ENCODE peak calls at places on chromosomes 7 and 10, in nine cellular contexts. J is heart left ventricle, U is NB4, W is cardiac fibroblast, T is upper lobe of right lung, H is testis, S is endodermal cell, C is mesothelial cell of epicardium, X is foreskin fibroblast. Z is an unnamed sample.

GRCh38 chr7:84073476-84073875 is 121.1 kb downstream of the SEMA3A start:
- DNase-seq in J (no peak), U (no peak), W (peak), T (no peak), H (no peak), S (no peak), C (no peak), X (peak), Z (no peak)

GRCh38 chr10:23448802-23449570 is 10.1 kb downstream of the OTUD1 start:
- DNase-seq in J (no peak), U (peak), W (peak), T (no peak), H (no peak), S (no peak), C (no peak), X (no peak), Z (no peak)

GRCh38 chr10:52221937-52222336 is 92.1 kb upstream of the DKK1 start:
- DNase-seq in J (no peak), U (no peak), W (no peak), T (no peak), H (no peak), S (no peak), C (no peak), X (no peak), Z (no peak)

GRCh38 chr7:135414850-135415439 is 95.0 kb downstream of the CNOT4 start:
- DNase-seq in J (peak), U (peak), W (peak), T (no peak), H (peak), S (peak), C (no peak), X (peak), Z (peak)

GRCh38 chr10:8049151-8049873 is 5.2 kb upstream of the GATA3 start:
- DNase-seq in J (no peak), U (no peak), W (no peak), T (no peak), H (no peak), S (peak), C (no peak), X (no peak), Z (peak)

GRCh38 chr10:84205049-84205852 is 10.9 kb downstream of the CDHR1 start:
- DNase-seq in J (peak), U (peak), W (peak), T (no peak), H (peak), S (peak), C (no peak), X (peak), Z (peak)

GRCh38 chr10:6840093-6840763 is 260.2 kb upstream of the PRKCQ start:
- DNase-seq in J (peak), U (peak), W (peak), T (no peak), H (no peak), S (no peak), C (no peak), X (peak), Z (no peak)

GRCh38 chr7:99380032-99380822 is 5.7 kb downstream of the ARPC1B start:
- DNase-seq in J (peak), U (peak), W (peak), T (no peak), H (peak), S (no peak), C (no peak), X (peak), Z (no peak)

GRCh38 chr7:78764571-78764970 is 688.9 kb downstream of the MAGI2 start:
- DNase-seq in J (no peak), U (no peak), W (no peak), T (no peak), H (no peak), S (no peak), C (no peak), X (no peak), Z (no peak)

GRCh38 chr10:128062331-128062730 is 63.9 kb downstream of the MKI67 start:
- DNase-seq in J (no peak), U (peak), W (no peak), T (peak), H (no peak), S (peak), C (no peak), X (no peak), Z (peak)

GRCh38 chr7:115476666-115477065 is 553.9 kb downstream of the TFEC start:
- DNase-seq in J (no peak), U (no peak), W (no peak), T (no peak), H (peak), S (peak), C (no peak), X (peak), Z (peak)

GRCh38 chr10:21010615-21011014 is 113.5 kb upstream of the NEBL start:
- DNase-seq in J (no peak), U (no peak), W (no peak), T (no peak), H (no peak), S (no peak), C (no peak), X (no peak), Z (no peak)

GRCh38 chr7:29228289-29229011 is 33.9 kb downstream of the CHN2 start:
- DNase-seq in J (no peak), U (no peak), W (no peak), T (no peak), H (no peak), S (no peak), C (no peak), X (no peak), Z (no peak)

GRCh38 chr7:93938293-93938692 is 16.8 kb downstream of the GNG11 start:
- DNase-seq in J (no peak), U (no peak), W (no peak), T (no peak), H (no peak), S (no peak), C (no peak), X (no peak), Z (no peak)

GRCh38 chr7:74656421-74656910 is 1.1 kb upstream of the GTF2I start:
- DNase-seq in J (peak), U (peak), W (peak), T (peak), H (peak), S (peak), C (peak), X (peak), Z (peak)

GRCh38 chr10:3658766-3659165 is 126.2 kb downstream of the KLF6 start:
- DNase-seq in J (no peak), U (no peak), W (no peak), T (no peak), H (no peak), S (no peak), C (no peak), X (no peak), Z (no peak)

GRCh38 chr7:5422324-5423271 is 1.0 kb downstream of the TNRC18 start:
- DNase-seq in J (peak), U (peak), W (peak), T (peak), H (peak), S (peak), C (no peak), X (peak), Z (peak)

GRCh38 chr7:20199015-20199737 is 18.0 kb downstream of the MACC1 start:
- DNase-seq in J (peak), U (peak), W (peak), T (peak), H (peak), S (no peak), C (no peak), X (peak), Z (no peak)

GRCh38 chr10:23293145-23293724 is 51.4 kb downstream of the C10orf67 start:
- DNase-seq in J (no peak), U (peak), W (peak), T (no peak), H (peak), S (peak), C (no peak), X (peak), Z (peak)

GRCh38 chr10:95474228-95475002 is 86.8 kb downstream of the SORBS1 start:
- DNase-seq in J (peak), U (no peak), W (peak), T (no peak), H (peak), S (no peak), C (no peak), X (peak), Z (no peak)

GRCh38 chr7:71843677-71844076 is 568.5 kb downstream of the CALN1 start:
- DNase-seq in J (no peak), U (peak), W (no peak), T (no peak), H (no peak), S (no peak), C (no peak), X (no peak), Z (no peak)

GRCh38 chr7:39566056-39566921 is at the start of gene YAE1:
- DNase-seq in J (peak), U (peak), W (peak), T (peak), H (peak), S (peak), C (peak), X (peak), Z (peak)

GRCh38 chr10:112792487-112793196 is 157.4 kb upstream of the TCF7L2 start:
- DNase-seq in J (peak), U (no peak), W (peak), T (no peak), H (peak), S (no peak), C (no peak), X (peak), Z (no peak)

GRCh38 chr7:44979481-44980392 is 922 bp upstream of the MYO1G start:
- DNase-seq in J (no peak), U (peak), W (no peak), T (no peak), H (no peak), S (peak), C (no peak), X (peak), Z (no peak)

GRCh38 chr7:22444181-22444966 is 55.6 kb downstream of the STEAP1B start:
- DNase-seq in J (peak), U (no peak), W (peak), T (no peak), H (peak), S (no peak), C (no peak), X (peak), Z (no peak)

GRCh38 chr10:129971381-129972144 is 7.5 kb upstream of the EBF3 start:
- DNase-seq in J (peak), U (peak), W (peak), T (peak), H (no peak), S (peak), C (no peak), X (peak), Z (peak)

GRCh38 chr10:86668297-86669165 is at the start of gene LDB3:
- DNase-seq in J (peak), U (peak), W (peak), T (no peak), H (no peak), S (no peak), C (no peak), X (peak), Z (peak)

GRCh38 chr7:139886206-139886605 is 57.1 kb downstream of the TBXAS1 start:
- DNase-seq in J (no peak), U (peak), W (no peak), T (no peak), H (no peak), S (no peak), C (no peak), X (no peak), Z (no peak)

GRCh38 chr10:29386347-29386999 is 97.6 kb downstream of the LYZL1 start:
- DNase-seq in J (no peak), U (peak), W (peak), T (no peak), H (no peak), S (peak), C (no peak), X (peak), Z (peak)

GRCh38 chr10:29998142-29998808 is 61.1 kb downstream of the JCAD start:
- DNase-seq in J (peak), U (peak), W (peak), T (peak), H (peak), S (peak), C (peak), X (peak), Z (peak)

GRCh38 chr7:47622946-47623640 is 41.2 kb upstream of the TNS3 start:
- DNase-seq in J (peak), U (no peak), W (peak), T (no peak), H (peak), S (no peak), C (no peak), X (peak), Z (no peak)

GRCh38 chr10:103884681-103885139 is 29.3 kb upstream of the SH3PXD2A start:
- DNase-seq in J (no peak), U (peak), W (peak), T (no peak), H (peak), S (peak), C (no peak), X (peak), Z (peak)

GRCh38 chr10:5498791-5499492 is 428 bp downstream of the CALML5 start:
- DNase-seq in J (no peak), U (no peak), W (no peak), T (no peak), H (no peak), S (no peak), C (no peak), X (no peak), Z (no peak)

GRCh38 chr10:11647676-11648075 is 36.2 kb upstream of the USP6NL start:
- DNase-seq in J (no peak), U (no peak), W (peak), T (no peak), H (no peak), S (no peak), C (no peak), X (peak), Z (no peak)

GRCh38 chr10:79299397-79300370 is 47.6 kb upstream of the PPIF start:
- DNase-seq in J (no peak), U (no peak), W (peak), T (no peak), H (no peak), S (no peak), C (no peak), X (peak), Z (no peak)

GRCh38 chr7:155282671-155283070 is 15.0 kb upstream of the INSIG1 start:
- DNase-seq in J (peak), U (no peak), W (no peak), T (peak), H (no peak), S (no peak), C (no peak), X (no peak), Z (no peak)

GRCh38 chr10:117536359-117536861 is 6.1 kb upstream of the EMX2 start:
- DNase-seq in J (no peak), U (no peak), W (no peak), T (no peak), H (no peak), S (peak), C (no peak), X (no peak), Z (no peak)

GRCh38 chr10:117535752-117536358 is 6.7 kb upstream of the EMX2 start:
- DNase-seq in J (no peak), U (no peak), W (no peak), T (no peak), H (no peak), S (no peak), C (no peak), X (no peak), Z (no peak)

GRCh38 chr10:117536862-117537435 is 5.6 kb upstream of the EMX2 start:
- DNase-seq in J (no peak), U (no peak), W (no peak), T (no peak), H (no peak), S (peak), C (no peak), X (no peak), Z (peak)

GRCh38 chr10:117537904-117538524 is 4.5 kb upstream of the EMX2 start:
- DNase-seq in J (no peak), U (no peak), W (no peak), T (no peak), H (no peak), S (peak), C (no peak), X (no peak), Z (no peak)

DNA sequence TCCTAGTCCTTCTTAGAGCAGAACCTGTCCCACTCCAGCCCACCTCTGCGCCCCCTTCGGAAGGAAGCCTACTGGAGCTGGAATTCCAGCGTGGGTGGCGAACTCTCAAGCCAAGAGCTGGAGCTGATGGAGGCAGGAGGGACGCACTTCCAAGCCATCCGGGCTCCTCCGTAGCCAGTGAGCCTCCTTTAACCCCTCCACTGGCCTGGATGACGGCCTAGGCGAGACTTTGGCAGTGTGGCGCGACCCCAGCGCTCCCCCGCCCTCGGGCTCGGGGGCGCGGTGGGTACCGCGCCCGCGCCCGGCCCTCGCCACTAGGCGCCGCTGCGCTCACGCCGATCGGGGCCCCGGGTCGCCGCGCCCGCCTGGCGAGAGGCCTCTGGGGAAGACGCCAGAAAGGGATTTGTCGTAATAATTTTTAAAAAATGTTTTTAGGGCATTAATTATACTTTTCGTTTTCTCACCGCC is 5.1 kb upstream of the EMX2 start:
- DNase-seq in J (no peak), U (peak), W (no peak), T (no peak), H (no peak), S (peak), C (no peak), X (peak), Z (peak)
- TF ChIP-seq CTCF in J (peak), U (peak), W (no peak), T (peak), H (peak), S (peak), C (peak), X (peak), Z (peak)

GRCh38 chr7:122699017-122699416 is at the start of gene RNF133:
- DNase-seq in J (no peak), U (no peak), W (no peak), T (no peak), H (no peak), S (no peak), C (no peak), X (no peak), Z (no peak)

GRCh38 chr7:122691569-122692235 is 7.2 kb downstream of the RNF133 start:
- DNase-seq in J (no peak), U (no peak), W (no peak), T (no peak), H (no peak), S (peak), C (no peak), X (no peak), Z (no peak)

GRCh38 chr7:122694697-122695096 is 4.2 kb downstream of the RNF133 start:
- DNase-seq in J (no peak), U (no peak), W (no peak), T (no peak), H (no peak), S (no peak), C (no peak), X (no peak), Z (no peak)

GRCh38 chr7:122692769-122693309 is 6.1 kb downstream of the RNF133 start:
- DNase-seq in J (no peak), U (no peak), W (no peak), T (no peak), H (no peak), S (peak), C (no peak), X (no peak), Z (no peak)

GRCh38 chr7:122695816-122696215 is 3.1 kb downstream of the RNF133 start:
- DNase-seq in J (no peak), U (no peak), W (no peak), T (no peak), H (no peak), S (no peak), C (no peak), X (no peak), Z (no peak)
- TF ChIP-seq CTCF in J (no peak), U (no peak), W (no peak), T (no peak), H (no peak), S (no peak), C (no peak), X (no peak), Z (no peak)

GRCh38 chr7:24816868-24817267 is 59.6 kb upstream of the GSDME start:
- DNase-seq in J (no peak), U (no peak), W (no peak), T (no peak), H (no peak), S (no peak), C (no peak), X (no peak), Z (no peak)

GRCh38 chr7:24817339-24817738 is 60.1 kb upstream of the GSDME start:
- DNase-seq in J (no peak), U (no peak), W (no peak), T (no peak), H (no peak), S (no peak), C (no peak), X (no peak), Z (no peak)

GRCh38 chr7:24812313-24812945 is 55.2 kb upstream of the GSDME start:
- DNase-seq in J (peak), U (peak), W (peak), T (peak), H (peak), S (peak), C (no peak), X (peak), Z (peak)
- TF ChIP-seq CTCF in J (peak), U (peak), W (peak), T (peak), H (peak), S (peak), C (peak), X (peak), Z (peak)

GRCh38 chr10:28215930-28216329 is 86.9 kb downstream of the MPP7 start:
- DNase-seq in J (no peak), U (no peak), W (no peak), T (no peak), H (no peak), S (no peak), C (no peak), X (no peak), Z (no peak)
- TF ChIP-seq CTCF in J (no peak), U (no peak), W (no peak), T (no peak), H (no peak), S (no peak), C (no peak), X (no peak), Z (no peak)

GRCh38 chr7:128361463-128362441 is at the start of gene PRRT4:
- DNase-seq in J (peak), U (peak), W (no peak), T (peak), H (peak), S (peak), C (peak), X (peak), Z (peak)
- TF ChIP-seq CTCF in J (no peak), U (peak), W (peak), T (no peak), H (no peak), S (peak), C (no peak), X (no peak), Z (no peak)

GRCh38 chr7:68009716-68010115 is 1013.1 kb downstream of the TYW1 start:
- DNase-seq in J (no peak), U (no peak), W (no peak), T (no peak), H (no peak), S (no peak), C (no peak), X (no peak), Z (no peak)
- TF ChIP-seq CTCF in J (no peak), U (no peak), W (no peak), T (no peak), H (no peak), S (no peak), C (no peak), X (no peak), Z (no peak)

GRCh38 chr7:156993925-156994235 is 16.6 kb downstream of the MNX1 start:
- DNase-seq in J (no peak), U (no peak), W (no peak), T (no peak), H (no peak), S (no peak), C (no peak), X (no peak), Z (no peak)
- TF ChIP-seq CTCF in J (no peak), U (no peak), W (no peak), T (no peak), H (no peak), S (no peak), C (no peak), X (no peak), Z (no peak)

GRCh38 chr10:125161570-125162139 is 1.3 kb upstream of the CTBP2 start:
- DNase-seq in J (peak), U (no peak), W (peak), T (peak), H (no peak), S (no peak), C (peak), X (no peak), Z (peak)

GRCh38 chr10:125159932-125160855 is at the start of gene CTBP2:
- DNase-seq in J (peak), U (peak), W (peak), T (peak), H (peak), S (peak), C (peak), X (peak), Z (peak)

GRCh38 chr10:125159486-125159931 is 854 bp downstream of the CTBP2 start:
- DNase-seq in J (peak), U (peak), W (no peak), T (peak), H (no peak), S (peak), C (no peak), X (peak), Z (peak)

GRCh38 chr10:125162181-125162906 is 2.0 kb upstream of the CTBP2 start:
- DNase-seq in J (no peak), U (no peak), W (no peak), T (peak), H (no peak), S (peak), C (no peak), X (peak), Z (peak)

GRCh38 chr10:125160856-125161569 is 650 bp upstream of the CTBP2 start:
- DNase-seq in J (peak), U (peak), W (peak), T (peak), H (peak), S (peak), C (peak), X (peak), Z (peak)
- TF ChIP-seq CTCF in J (no peak), U (no peak), W (no peak), T (peak), H (peak), S (no peak), C (peak), X (no peak), Z (no peak)

Z was measured in nephron progenitor cell.